ENCODE peak calls at places on chromosomes 6 and 20, in six cellular contexts. T is NCI-H345; C is activated CD4-positive, alpha-beta T cell treated with anti-CD3 and anti-CD28 coated beads for 4 hours; U is HAP-1; O is ACHN; S is dorsolateral prefrontal cortex. K is an unnamed sample.

GRCh38 chr6:168342626-168343025 is 23.0 kb upstream of the DACT2 start:
- DNase-seq in T (no peak), C (no peak), U (no peak), O (no peak), S (no peak), K (no peak)

GRCh38 chr6:165615629-165616028 is 47.4 kb downstream of the PDE10A start:
- DNase-seq in T (no peak), C (no peak), U (no peak), O (peak; percentile 80), S (no peak), K (no peak)

GRCh38 chr6:40946738-40947301 is 92.2 kb downstream of the UNC5CL start:
- DNase-seq in T (no peak), C (no peak), U (no peak), O (no peak), S (no peak), K (no peak)

GRCh38 chr6:49462071-49462470 is 982 bp downstream of the MMUT start:
- DNase-seq in T (no peak), C (no peak), U (no peak), O (peak; percentile 6), S (no peak), K (peak; percentile 1)

GRCh38 chr6:111107589-111107988 is 20.3 kb downstream of the SLC16A10 start:
- DNase-seq in T (no peak), C (no peak), U (no peak), O (no peak), S (no peak), K (no peak)

GRCh38 chr6:392441-393390 is 1.2 kb downstream of the IRF4 start:
- DNase-seq in T (no peak), C (peak; percentile 49), U (no peak), O (no peak), S (no peak), K (no peak)

GRCh38 chr6:94733066-94733465 is 844.3 kb upstream of the MANEA start:
- DNase-seq in T (no peak), C (no peak), U (no peak), O (no peak), S (no peak), K (no peak)

GRCh38 chr6:143196525-143197225 is 136.0 kb downstream of the AIG1 start:
- DNase-seq in T (no peak), C (no peak), U (no peak), O (no peak), S (no peak), K (no peak)

GRCh38 chr6:169725270-169726048 is 1.2 kb upstream of the PHF10 start:
- DNase-seq in T (peak; percentile 31), C (peak; percentile 4), U (peak; percentile 48), O (peak; percentile 77), S (peak; percentile 41), K (peak; percentile 63)

GRCh38 chr6:1821188-1822183 is 211.8 kb downstream of the FOXC1 start:
- DNase-seq in T (peak; percentile 2), C (no peak), U (peak; percentile 12), O (no peak), S (no peak), K (no peak)

GRCh38 chr20:25336561-25337422 is 53.8 kb downstream of the ABHD12 start:
- DNase-seq in T (no peak), C (no peak), U (no peak), O (peak; percentile 19), S (no peak), K (peak; percentile 58)

GRCh38 chr6:167570460-167571400 is 245.8 kb downstream of the TTLL2 start:
- DNase-seq in T (no peak), C (no peak), U (no peak), O (no peak), S (no peak), K (no peak)

GRCh38 chr20:58753929-58754551 is 61.4 kb downstream of the NPEPL1 start:
- DNase-seq in T (no peak), C (no peak), U (no peak), O (no peak), S (no peak), K (no peak)

GRCh38 chr6:142377112-142377848 is 75.5 kb downstream of the ADGRG6 start:
- DNase-seq in T (peak; percentile 85), C (no peak), U (no peak), O (peak; percentile 87), S (no peak), K (no peak)

GRCh38 chr6:157760137-157760536 is 62.9 kb upstream of the SNX9 start:
- DNase-seq in T (no peak), C (no peak), U (no peak), O (no peak), S (no peak), K (no peak)

GRCh38 chr20:20603339-20603990 is 109.0 kb downstream of the RALGAPA2 start:
- DNase-seq in T (peak; percentile 97), C (no peak), U (no peak), O (peak; percentile 22), S (no peak), K (no peak)

GRCh38 chr6:112298021-112298745 is 43.8 kb upstream of the LAMA4 start:
- DNase-seq in T (no peak), C (no peak), U (no peak), O (no peak), S (no peak), K (peak; percentile 9)

GRCh38 chr6:36679043-36679821 is 718 bp downstream of the CDKN1A start:
- DNase-seq in T (peak; percentile 57), C (no peak), U (no peak), O (peak; percentile 35), S (no peak), K (peak; percentile 42)

GRCh38 chr6:40894962-40895799 is 143.8 kb downstream of the UNC5CL start:
- DNase-seq in T (no peak), C (no peak), U (peak; percentile 15), O (peak; percentile 78), S (no peak), K (peak; percentile 35)

GRCh38 chr6:64054870-64055269 is 419.3 kb downstream of the PHF3 start:
- DNase-seq in T (no peak), C (no peak), U (no peak), O (no peak), S (no peak), K (no peak)

GRCh38 chr20:57048027-57048869 is 218.2 kb downstream of the BMP7 start:
- DNase-seq in T (peak; percentile 36), C (no peak), U (peak; percentile 32), O (peak; percentile 38), S (no peak), K (peak; percentile 12)

GRCh38 chr20:10185741-10186558 is 32.7 kb upstream of the SNAP25 start:
- DNase-seq in T (peak; percentile 68), C (no peak), U (no peak), O (no peak), S (peak; percentile 13), K (no peak)

GRCh38 chr20:32945710-32946221 is 58.5 kb downstream of the SUN5 start:
- DNase-seq in T (no peak), C (peak; percentile 31), U (peak; percentile 47), O (peak; percentile 28), S (no peak), K (no peak)

GRCh38 chr6:31669676-31670075 is at the start of gene LY6G5B:
- DNase-seq in T (no peak), C (no peak), U (no peak), O (no peak), S (no peak), K (no peak)

GRCh38 chr6:160973311-160973710 is 18.3 kb upstream of the MAP3K4 start:
- DNase-seq in T (no peak), C (no peak), U (no peak), O (no peak), S (no peak), K (no peak)

GRCh38 chr6:156009656-156010055 is 554.0 kb upstream of the NOX3 start:
- DNase-seq in T (no peak), C (no peak), U (no peak), O (no peak), S (no peak), K (no peak)

GRCh38 chr6:5366941-5367340 is 105.6 kb downstream of the FARS2 start:
- DNase-seq in T (no peak), C (no peak), U (no peak), O (no peak), S (no peak), K (no peak)

GRCh38 chr6:46491789-46492547 is 719 bp upstream of the RCAN2 start:
- DNase-seq in T (peak; percentile 64), C (no peak), U (no peak), O (peak; percentile 16), S (peak; percentile 77), K (peak; percentile 76)

GRCh38 chr6:111731404-111732195 is 125.9 kb upstream of the TRAF3IP2 start:
- DNase-seq in T (no peak), C (no peak), U (no peak), O (no peak), S (no peak), K (no peak)

GRCh38 chr6:135215160-135215559 is 34.1 kb downstream of the MYB start:
- DNase-seq in T (no peak), C (no peak), U (no peak), O (no peak), S (no peak), K (no peak)